ENCODE peak calls at places on chromosome 3, in nine cellular contexts. L is NB4, O is GM06990, A is endodermal cell, Z is PC-3, S is fibroblast of lung, F is fibroblast of pulmonary artery, R is dorsolateral prefrontal cortex, U is tibial artery. V is an unnamed sample.

GRCh38 chr3:123421353-123422174 is 27.3 kb downstream of the ADCY5 start:
- DNase-seq in A (no peak), L (no peak), O (no peak), S (no peak), Z (peak; percentile 12), U (no peak), F (peak; percentile 14), R (no peak), V (no peak)

GRCh38 chr3:158775801-158776399 is 26.0 kb upstream of the MFSD1 start:
- DNase-seq in L (no peak), A (no peak), Z (no peak), R (no peak), O (no peak), U (no peak), F (no peak), S (no peak), V (no peak)

GRCh38 chr3:174191895-174192294 is 667.2 kb upstream of the NAALADL2 start:
- DNase-seq in L (no peak), F (no peak), Z (no peak), U (no peak), S (no peak), O (no peak), A (no peak), R (no peak), V (no peak)

GRCh38 chr3:132660745-132661067 is 577 bp downstream of the UBA5 start:
- DNase-seq in L (no peak), R (no peak), O (no peak), F (peak; percentile 13), A (no peak), Z (peak; percentile 15), U (no peak), S (peak; percentile 22), V (peak; percentile 40)

GRCh38 chr3:121111914-121112612 is 204.1 kb downstream of the STXBP5L start:
- DNase-seq in Z (peak; percentile 6), L (no peak), O (no peak), U (no peak), A (peak; percentile 87), F (no peak), S (no peak), R (no peak), V (no peak)

GRCh38 chr3:141402476-141403171 is 34.3 kb downstream of the ZBTB38 start:
- DNase-seq in L (peak; percentile 50), A (peak; percentile 87), S (peak; percentile 78), O (peak; percentile 62), U (peak; percentile 89), Z (peak; percentile 29), R (peak; percentile 62), F (peak; percentile 66), V (no peak)

GRCh38 chr3:132255041-132255745 is 62.0 kb upstream of the ACP3 start:
- DNase-seq in F (peak; percentile 83), L (no peak), O (no peak), S (peak; percentile 75), U (no peak), A (no peak), Z (peak; percentile 82), R (no peak), V (peak; percentile 96)

GRCh38 chr3:130811552-130811951 is 64.9 kb upstream of the PIK3R4 start:
- DNase-seq in L (no peak), A (no peak), F (no peak), U (no peak), O (no peak), Z (no peak), S (no peak), R (no peak), V (no peak)

GRCh38 chr3:40201770-40202169 is 107.7 kb upstream of the EIF1B start:
- DNase-seq in S (no peak), O (no peak), R (no peak), A (peak; percentile 13), F (no peak), U (no peak), L (no peak), Z (no peak), V (no peak)

GRCh38 chr3:96101013-96101412 is 713.4 kb upstream of the EPHA6 start:
- DNase-seq in S (no peak), F (no peak), L (no peak), U (no peak), R (no peak), O (no peak), A (no peak), Z (peak; percentile 8), V (no peak)

GRCh38 chr3:64717872-64718613 is 30.2 kb upstream of the ADAMTS9 start:
- DNase-seq in Z (peak; percentile 4), U (no peak), F (peak; percentile 17), S (peak; percentile 13), A (no peak), R (no peak), O (no peak), L (no peak), V (peak; percentile 6)
- TF ChIP-seq CTCF in Z (no peak), U (peak; percentile 31), F (peak; percentile 58), S (peak; percentile 59), A (peak; percentile 85), R (peak; percentile 60), O (peak; percentile 35), L (no peak), V (peak; percentile 25)

DNA sequence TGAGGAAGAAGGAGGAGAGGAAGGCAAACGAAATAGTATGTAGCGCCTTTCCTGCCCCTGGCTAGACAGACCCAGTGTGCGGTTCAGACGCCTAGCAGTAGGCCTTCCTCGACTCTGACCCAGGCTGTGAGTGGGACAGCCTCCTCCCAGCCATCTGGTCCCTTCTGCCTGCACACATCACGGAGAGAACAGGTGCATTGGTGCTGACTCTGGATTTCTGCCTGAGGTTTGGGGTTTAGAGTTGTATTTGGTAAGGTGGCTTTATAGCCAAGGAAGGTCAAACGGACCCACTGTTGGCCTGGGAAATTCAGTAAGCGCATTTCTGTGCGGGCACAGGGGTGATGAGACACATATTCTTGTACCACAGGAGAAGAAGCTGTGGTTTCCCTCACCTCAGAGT is 143.4 kb downstream of the CHDH start:
- DNase-seq in S (no peak), U (no peak), R (no peak), A (no peak), F (no peak), O (no peak), Z (no peak), L (no peak), V (no peak)
- H3K4me3 ChIP-seq in S (no peak overlapping the region), U (no peak overlapping the region), R (no peak overlapping the region), A (no peak overlapping the region), F (no peak overlapping the region), O (no peak overlapping the region), Z (no peak overlapping the region), L (no peak overlapping the region), V (no peak overlapping the region)

GRCh38 chr3:126342991-126343661 is 14.1 kb downstream of the KLF15 start:
- DNase-seq in U (peak; percentile 65), Z (no peak), R (peak; percentile 33), O (peak; percentile 57), A (peak; percentile 86), S (peak; percentile 59), F (peak; percentile 11), L (peak; percentile 53), V (peak; percentile 2)
- TF ChIP-seq CTCF in U (no peak), Z (no peak), R (no peak), O (no peak), A (peak; percentile 56), S (no peak), F (no peak), L (no peak), V (peak; percentile 2)

GRCh38 chr3:32817561-32818430 is at the start of gene TRIM71:
- DNase-seq in O (peak; percentile 46), L (peak; percentile 78), S (no peak), R (no peak), A (peak; percentile 70), Z (no peak), U (no peak), F (peak; percentile 6), V (no peak)

GRCh38 chr3:32814371-32814770 is 3.4 kb upstream of the TRIM71 start:
- DNase-seq in A (no peak), F (no peak), L (peak; percentile 87), Z (no peak), O (no peak), S (no peak), R (no peak), U (no peak), V (no peak)

GRCh38 chr3:32817195-32817560 is 619 bp upstream of the TRIM71 start:
- DNase-seq in S (no peak), R (no peak), F (no peak), L (peak; percentile 69), U (no peak), Z (no peak), O (peak; percentile 26), A (peak; percentile 58), V (no peak)

GRCh38 chr3:32816439-32817194 is 1.2 kb upstream of the TRIM71 start:
- DNase-seq in Z (no peak), L (peak; percentile 82), U (no peak), S (peak; percentile 18), A (peak; percentile 96), R (no peak), F (peak; percentile 10), O (peak; percentile 45), V (no peak)

GRCh38 chr3:32815812-32816438 is 1.9 kb upstream of the TRIM71 start:
- DNase-seq in L (peak; percentile 47), S (no peak), Z (no peak), A (peak; percentile 80), O (no peak), U (no peak), F (no peak), R (no peak), V (no peak)
- H3K4me3 ChIP-seq in L (peak overlapping the region; percentile 48), S (no peak overlapping the region), Z (no peak overlapping the region), A (peak overlapping the region; percentile 91), O (no peak overlapping the region), U (no peak overlapping the region), F (no peak overlapping the region), R (peak overlapping the region; percentile 46), V (no peak overlapping the region)

V was measured in bronchial epithelial cell.